ENCODE peak calls at places on chromosome 5, in six cellular contexts. K, O, W, S, U and N are unnamed samples.

GRCh38 chr5:112174959-112175594 is 244.0 kb downstream of the EPB41L4A start:
- DNase-seq in K (no peak), O (no peak), W (peak; percentile 61), S (peak; percentile 48), U (no peak), N (no peak)

GRCh38 chr5:126433708-126434107 is 10.5 kb downstream of the GRAMD2B start:
- DNase-seq in K (no peak), O (no peak), W (peak; percentile 42), S (no peak), U (no peak), N (no peak)

GRCh38 chr5:176660860-176661641 is 13.8 kb downstream of the TSPAN17 start:
- DNase-seq in K (peak; percentile 56), O (no peak), W (peak; percentile 91), S (peak; percentile 49), U (peak; percentile 73), N (peak; percentile 65)

GRCh38 chr5:14706615-14707021 is 42.1 kb downstream of the OTULIN start:
- DNase-seq in K (no peak), O (no peak), W (peak; percentile 78), S (no peak), U (peak; percentile 38), N (no peak)

GRCh38 chr5:170267431-170268152 is 30.0 kb downstream of the LCP2 start:
- DNase-seq in K (peak; percentile 61), O (no peak), W (peak; percentile 75), S (peak; percentile 34), U (peak; percentile 75), N (peak; percentile 59)

GRCh38 chr5:128271859-128272446 is 188.4 kb downstream of the SLC12A2 start:
- DNase-seq in K (no peak), O (no peak), W (peak; percentile 3), S (no peak), U (no peak), N (no peak)

GRCh38 chr5:22372376-22372775 is 480.8 kb downstream of the CDH12 start:
- DNase-seq in K (no peak), O (peak; percentile 38), W (no peak), S (no peak), U (no peak), N (no peak)

GRCh38 chr5:173573126-173573960 is 43.1 kb downstream of the BOD1 start:
- DNase-seq in K (peak; percentile 22), O (no peak), W (peak; percentile 82), S (peak; percentile 43), U (peak; percentile 48), N (peak; percentile 44)

GRCh38 chr5:167945542-167946384 is 345.7 kb upstream of the WWC1 start:
- DNase-seq in K (no peak), O (no peak), W (peak; percentile 62), S (no peak), U (no peak), N (no peak)

GRCh38 chr5:134769206-134769605 is 10.6 kb downstream of the DDX46 start:
- DNase-seq in K (no peak), O (no peak), W (no peak), S (no peak), U (no peak), N (no peak)

GRCh38 chr5:67896312-67896985 is 319.1 kb upstream of the PIK3R1 start:
- DNase-seq in K (no peak), O (no peak), W (no peak), S (no peak), U (no peak), N (no peak)

GRCh38 chr5:89105836-89106235 is 222.9 kb upstream of the MEF2C start:
- DNase-seq in K (no peak), O (no peak), W (no peak), S (no peak), U (no peak), N (no peak)

GRCh38 chr5:147805030-147805454 is 22.5 kb upstream of the JAKMIP2 start:
- DNase-seq in K (no peak), O (no peak), W (no peak), S (no peak), U (no peak), N (no peak)

GRCh38 chr5:75660678-75661465 is 49.6 kb downstream of the ANKDD1B start:
- DNase-seq in K (no peak), O (no peak), W (no peak), S (no peak), U (no peak), N (no peak)

GRCh38 chr5:64147849-64148441 is 17.7 kb upstream of the RNF180 start:
- DNase-seq in K (no peak), O (no peak), W (peak; percentile 43), S (no peak), U (no peak), N (no peak)

GRCh38 chr5:502325-503079 is 21.7 kb downstream of the SLC9A3 start:
- DNase-seq in K (no peak), O (no peak), W (no peak), S (no peak), U (no peak), N (no peak)

GRCh38 chr5:139394123-139394653 is 716 bp downstream of the PROB1 start:
- DNase-seq in K (no peak), O (peak; percentile 86), W (peak; percentile 47), S (no peak), U (no peak), N (no peak)

GRCh38 chr5:132263548-132264261 is 6.2 kb downstream of the PDLIM4 start:
- DNase-seq in K (no peak), O (no peak), W (peak; percentile 92), S (no peak), U (no peak), N (no peak)

GRCh38 chr5:35319231-35320002 is 89.1 kb upstream of the PRLR start:
- DNase-seq in K (no peak), O (no peak), W (peak; percentile 7), S (no peak), U (peak; percentile 59), N (no peak)

GRCh38 chr5:16600397-16600796 is 16.4 kb downstream of the RETREG1 start:
- DNase-seq in K (no peak), O (no peak), W (no peak), S (no peak), U (no peak), N (no peak)

GRCh38 chr5:141513021-141513626 is 24.2 kb downstream of the PCDHGC5 start:
- DNase-seq in K (no peak), O (no peak), W (no peak), S (peak; percentile 47), U (peak; percentile 22), N (peak; percentile 2)

GRCh38 chr5:122844136-122844915 is 1.1 kb upstream of the SNX24 start:
- DNase-seq in K (no peak), O (no peak), W (no peak), S (no peak), U (no peak), N (no peak)

GRCh38 chr5:2755811-2756210 is 4.3 kb upstream of the IRX2 start:
- DNase-seq in K (no peak), O (no peak), W (no peak), S (no peak), U (no peak), N (no peak)

GRCh38 chr5:165138261-165138660 is 1632.8 kb downstream of the MAT2B start:
- DNase-seq in K (no peak), O (no peak), W (no peak), S (no peak), U (no peak), N (no peak)

GRCh38 chr5:53478411-53479044 is 1.9 kb upstream of the FST start:
- DNase-seq in K (no peak), O (no peak), W (peak; percentile 56), S (peak; percentile 83), U (no peak), N (no peak)

GRCh38 chr5:77431286-77431685 is 60.8 kb downstream of the WDR41 start:
- DNase-seq in K (no peak), O (no peak), W (no peak), S (no peak), U (no peak), N (no peak)

GRCh38 chr5:153157156-153157555 is 333.3 kb upstream of the GRIA1 start:
- DNase-seq in K (no peak), O (no peak), W (peak; percentile 2), S (no peak), U (no peak), N (no peak)

GRCh38 chr5:41199660-41200059 is 13.7 kb downstream of the C6 start:
- DNase-seq in K (no peak), O (no peak), W (no peak), S (no peak), U (no peak), N (no peak)

GRCh38 chr5:91025449-91025848 is 357.7 kb downstream of the ARRDC3 start:
- DNase-seq in K (no peak), O (no peak), W (no peak), S (no peak), U (no peak), N (no peak)

GRCh38 chr5:4348919-4349318 is 753.3 kb downstream of the IRX1 start:
- DNase-seq in K (no peak), O (no peak), W (no peak), S (no peak), U (no peak), N (no peak)

GRCh38 chr5:72552041-72552557 is 44.9 kb upstream of the ZNF366 start:
- DNase-seq in K (no peak), O (no peak), W (peak; percentile 44), S (no peak), U (no peak), N (no peak)